ENCODE peak calls at places on chromosomes 1 and 21, in four cellular contexts. F is HCT116, U is SK-N-SH, C is HepG2. S is an unnamed sample.
A peak's percentile ranks its signal among the peaks of the same experiment; 100 is the strongest.

GRCh38 chr1:204294371-204294770 is 65.4 kb downstream of the PLEKHA6 start:
- DNase-seq in F (no peak), U (no peak), C (peak; percentile 44), S (no peak)

GRCh38 chr1:24382165-24382577 is 31.4 kb downstream of the STPG1 start:
- DNase-seq in F (no peak), U (no peak), C (no peak), S (no peak)

GRCh38 chr21:26840912-26841311 is 4.3 kb downstream of the ADAMTS1 start:
- DNase-seq in F (no peak), U (peak; percentile 29), C (no peak), S (no peak)

GRCh38 chr1:183126528-183126927 is 59.5 kb upstream of the LAMC2 start:
- DNase-seq in F (no peak), U (no peak), C (no peak), S (no peak)

GRCh38 chr1:229887043-229887822 is 179.8 kb upstream of the GALNT2 start:
- DNase-seq in F (no peak), U (no peak), C (no peak), S (no peak)

GRCh38 chr1:32386993-32387392 is 7.2 kb downstream of the BSDC1 start:
- DNase-seq in F (no peak), U (no peak), C (no peak), S (no peak)

GRCh38 chr1:212979340-212980122 is 29.2 kb downstream of the VASH2 start:
- DNase-seq in F (no peak), U (no peak), C (no peak), S (no peak)

GRCh38 chr1:178283409-178283808 is 189.5 kb downstream of the RASAL2 start:
- DNase-seq in F (no peak), U (no peak), C (no peak), S (no peak)

GRCh38 chr1:51139474-51139873 is 37.4 kb downstream of the C1orf185 start:
- DNase-seq in F (no peak), U (no peak), C (no peak), S (no peak)

GRCh38 chr1:8104278-8105236 is 78.4 kb upstream of the ERRFI1 start:
- DNase-seq in F (no peak), U (no peak), C (no peak), S (no peak)

GRCh38 chr1:46496505-46496904 is 6.9 kb downstream of the DMBX1 start:
- DNase-seq in F (no peak), U (no peak), C (no peak), S (no peak)

GRCh38 chr1:22922640-22923039 is 50.0 kb downstream of the LACTBL1 start:
- DNase-seq in F (no peak), U (no peak), C (no peak), S (no peak)

GRCh38 chr1:111203681-111204210 is 3.3 kb upstream of the DENND2D start:
- DNase-seq in F (peak; percentile 51), U (peak; percentile 62), C (no peak), S (no peak)

GRCh38 chr1:52585474-52585873 is 16.7 kb upstream of the GPX7 start:
- DNase-seq in F (no peak), U (no peak), C (no peak), S (no peak)

GRCh38 chr1:167928457-167928852 is 8.0 kb upstream of the DCAF6 start:
- DNase-seq in F (no peak), U (no peak), C (no peak), S (no peak)

GRCh38 chr1:167927075-167927754 is 9.3 kb upstream of the DCAF6 start:
- DNase-seq in F (no peak), U (no peak), C (no peak), S (no peak)

GRCh38 chr1:167924102-167924501 is 10.2 kb upstream of the ADCY10 start:
- DNase-seq in F (no peak), U (no peak), C (no peak), S (no peak)

GRCh38 chr1:167924553-167925223 is 10.8 kb upstream of the ADCY10 start:
- DNase-seq in F (no peak), U (no peak), C (no peak), S (no peak)

DNA sequence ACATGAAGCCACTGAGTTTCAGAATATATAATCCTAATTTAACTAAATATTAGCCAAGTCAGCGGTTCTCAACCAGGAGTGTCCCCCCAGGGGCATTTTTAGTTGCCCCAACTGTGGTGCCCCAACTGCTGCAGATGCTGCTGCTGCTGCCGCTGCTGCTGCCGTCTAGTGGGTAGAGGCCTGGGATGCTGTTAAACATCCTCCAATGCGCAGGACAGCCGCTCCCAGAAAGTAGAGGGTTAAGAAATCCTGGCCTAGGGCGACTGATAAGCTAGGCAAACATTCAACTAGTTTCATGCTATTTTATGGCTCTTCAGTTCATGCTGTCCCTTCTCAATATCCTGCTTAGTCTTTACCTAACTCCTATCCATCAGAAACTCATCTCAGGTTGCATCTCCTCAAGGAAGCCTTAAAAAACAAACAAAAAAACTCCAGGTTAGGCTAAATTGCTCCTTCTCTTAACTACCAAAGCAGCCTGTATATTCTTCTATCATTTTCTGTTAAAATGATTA is 9.9 kb upstream of the DCAF6 start:
- DNase-seq in F (no peak), U (peak; percentile 12), C (peak; percentile 79), S (no peak)
- TF ChIP-seq ELF1 in F (no peak), U (no peak), C (no peak), S (no peak)

DNA sequence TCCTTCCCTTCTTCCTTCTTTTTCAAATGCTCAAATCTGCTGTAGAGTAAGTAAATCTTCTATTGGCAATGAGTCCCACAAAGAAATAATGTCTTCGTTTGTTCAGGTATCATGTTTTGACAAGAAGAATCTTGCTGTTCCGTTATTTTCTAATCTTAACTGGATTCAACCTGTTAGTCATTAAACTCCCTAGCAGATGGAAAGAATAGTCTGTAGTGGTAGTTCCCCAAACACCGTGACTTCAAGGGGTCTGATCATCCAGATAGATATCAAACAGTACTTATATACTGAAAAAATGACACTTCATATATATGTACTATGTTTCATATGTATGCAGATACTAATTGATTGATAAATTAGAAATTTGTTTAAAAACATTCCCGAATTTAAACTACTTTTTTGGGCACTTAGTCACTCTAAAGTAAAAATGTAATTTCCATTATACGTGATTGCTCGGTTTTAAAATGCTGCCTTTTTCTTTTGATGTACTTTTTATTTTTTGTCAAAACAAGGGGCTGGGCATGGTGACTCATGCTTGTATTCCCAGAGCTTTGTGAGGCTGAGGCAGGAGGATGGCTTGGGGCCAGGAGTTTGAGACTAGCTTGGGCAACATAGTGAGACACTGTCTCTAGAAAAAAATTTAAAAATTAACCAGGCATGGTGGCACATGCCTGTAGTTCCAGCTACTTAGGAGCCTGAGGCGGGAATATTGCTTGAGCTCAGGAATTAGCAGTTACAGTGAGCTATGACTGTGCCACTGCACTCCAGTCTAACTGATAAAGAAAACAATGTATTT is 335.7 kb upstream of the SNX7 start:
- DNase-seq in F (peak; percentile 57), U (no peak), C (peak; percentile 2), S (no peak)
- TF ChIP-seq ELF1 in F (no peak), U (no peak), C (no peak), S (no peak)

GRCh38 chr1:174777262-174777661 is 222.5 kb upstream of the CACYBP start:
- DNase-seq in F (no peak), U (no peak), C (no peak), S (no peak)
- TF ChIP-seq ELF1 in F (no peak), U (no peak), C (no peak), S (no peak)

DNA sequence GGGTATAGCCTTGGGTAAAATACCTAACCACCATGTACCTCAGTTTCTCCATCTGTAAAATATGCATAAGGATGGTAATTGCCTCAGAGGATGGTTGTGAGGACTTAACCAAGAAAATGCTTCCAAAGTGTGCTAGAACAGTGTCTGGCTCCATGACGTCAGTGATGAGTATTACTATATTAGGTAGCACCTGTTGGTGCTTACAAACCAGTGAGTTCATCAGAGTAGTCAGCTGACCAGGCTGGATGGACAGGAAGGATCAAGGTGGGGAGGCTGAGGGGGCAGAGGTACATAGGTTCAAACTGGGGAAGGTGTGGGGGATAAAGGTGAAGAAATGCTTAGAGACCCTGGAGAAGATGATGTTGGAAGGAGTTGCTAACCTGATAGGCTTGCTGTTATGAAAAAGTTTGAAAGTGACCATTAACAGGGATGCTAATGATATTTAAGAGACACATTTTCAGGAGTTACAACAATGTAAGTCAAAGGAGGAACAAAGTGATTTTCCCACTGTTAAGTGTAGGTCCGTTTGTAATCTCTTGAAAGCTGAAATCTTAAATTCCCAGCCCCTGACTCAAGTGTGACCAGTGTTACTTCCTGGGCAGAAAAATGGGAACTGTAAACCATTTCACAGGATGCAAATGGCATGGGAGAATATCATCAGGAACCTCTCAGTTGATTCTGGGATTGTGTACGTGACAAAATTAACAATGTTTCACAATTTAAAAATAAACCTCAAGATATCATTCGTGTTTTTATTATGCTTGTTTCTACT is 4.4 kb downstream of the NTPCR start:
- DNase-seq in F (no peak), U (no peak), C (no peak), S (no peak)
- TF ChIP-seq ELF1 in F (no peak), U (no peak), C (no peak), S (no peak)

GRCh38 chr1:16153999-16154673 is 1.7 kb downstream of the EPHA2 start:
- DNase-seq in F (no peak), U (no peak), C (no peak), S (no peak)

GRCh38 chr1:16155537-16156410 is at the start of gene EPHA2:
- DNase-seq in F (peak; percentile 87), U (peak; percentile 86), C (peak; percentile 93), S (no peak)

GRCh38 chr1:16158025-16158424 is 2.2 kb upstream of the EPHA2 start:
- DNase-seq in F (no peak), U (no peak), C (no peak), S (no peak)

GRCh38 chr1:16158993-16159831 is 3.3 kb upstream of the EPHA2 start:
- DNase-seq in F (peak; percentile 82), U (no peak), C (no peak), S (no peak)

DNA sequence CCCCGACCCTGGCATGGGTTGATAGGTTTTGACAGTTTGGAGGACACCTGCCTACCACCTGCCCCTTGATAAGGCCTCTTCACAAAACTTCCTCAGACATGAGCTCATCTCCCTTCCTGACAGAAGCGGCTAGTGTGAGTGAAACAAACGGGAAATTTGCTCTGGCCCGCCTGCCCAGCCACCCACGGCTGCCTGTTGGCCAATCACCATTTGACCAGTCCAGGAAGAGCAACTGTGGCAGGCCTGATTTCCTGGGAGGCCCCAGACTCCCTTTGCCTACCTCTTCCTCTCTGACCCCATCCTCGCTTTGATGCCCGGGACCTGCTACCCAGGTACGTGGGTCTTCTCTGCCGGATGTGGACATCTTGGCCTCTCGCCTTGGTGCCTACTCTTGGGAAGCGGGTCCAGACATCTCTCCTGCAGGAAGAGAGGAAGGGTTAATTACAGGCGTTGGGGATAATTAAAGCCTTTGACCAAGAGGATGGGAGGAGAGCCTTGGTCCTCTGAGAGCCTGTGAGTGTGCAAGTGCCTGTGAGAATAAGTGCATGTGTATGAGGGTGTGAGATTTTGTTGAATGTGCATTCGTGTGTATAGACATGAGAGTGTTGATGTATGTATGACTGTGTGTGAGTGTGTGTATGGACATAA is 1.1 kb upstream of the EPHA2 start:
- DNase-seq in F (no peak), U (no peak), C (peak; percentile 55), S (no peak)
- TF ChIP-seq ELF1 in F (no peak), U (no peak), C (peak; percentile 25), S (no peak)